ENCODE peak calls at places on chromosomes 13 and 19, in five cellular contexts. C is ureter; Z is stromal cell of bone marrow; H is stimulated activated CD4-positive, alpha-beta T cell treated with anti-CD3 and anti-CD28 coated beads, Interleukin-4, amount 100 ng/mL, for 24 hours; J is left ventricle myocardium inferior. U is an unnamed sample.

GRCh38 chr19:15108845-15109767 is 1.9 kb downstream of the SYDE1 start:
- DNase-seq in C (no peak), Z (no peak), H (no peak), J (no peak), U (no peak)

GRCh38 chr13:112859817-112860190 is 109.2 kb upstream of the MCF2L start:
- DNase-seq in C (peak; percentile 70), Z (no peak), H (no peak), J (no peak), U (no peak)

GRCh38 chr19:5001547-5002131 is 32.7 kb downstream of the KDM4B start:
- DNase-seq in C (no peak), Z (peak; percentile 38), H (peak; percentile 42), J (no peak), U (no peak)

GRCh38 chr19:1455336-1456120 is 5.6 kb downstream of the APC2 start:
- DNase-seq in C (no peak), Z (no peak), H (peak; percentile 48), J (no peak), U (peak; percentile 47)

GRCh38 chr19:45125360-45125759 is 32.4 kb downstream of the PPP1R37 start:
- DNase-seq in C (no peak), Z (no peak), H (no peak), J (no peak), U (no peak)

GRCh38 chr19:28039677-28040381 is 1173.1 kb downstream of the UQCRFS1 start:
- DNase-seq in C (no peak), Z (peak; percentile 5), H (no peak), J (no peak), U (no peak)

GRCh38 chr19:18251587-18252369 is 22.5 kb downstream of the IQCN start:
- DNase-seq in C (peak; percentile 81), Z (peak; percentile 32), H (peak; percentile 85), J (peak; percentile 69), U (peak; percentile 60)

GRCh38 chr19:5966215-5966614 is 11.7 kb downstream of the RANBP3 start:
- DNase-seq in C (no peak), Z (no peak), H (no peak), J (no peak), U (no peak)

GRCh38 chr13:91078093-91078679 is 269.3 kb upstream of the MIR17HG start:
- DNase-seq in C (no peak), Z (no peak), H (no peak), J (no peak), U (no peak)